ENCODE peak calls at places on chromosomes 5 and 9, in eight cellular contexts. L, H, A, C, O, U, Y and E are unnamed samples.

GRCh38 chr5:2917093-2917492 is 165.6 kb upstream of the IRX2 start:
- DNase-seq in O (no peak), C (no peak), U (no peak), Y (no peak), L (no peak), H (no peak), A (no peak), E (no peak)

GRCh38 chr9:15353892-15354291 is 46.9 kb upstream of the TTC39B start:
- DNase-seq in O (no peak), U (no peak), Y (no peak), H (no peak), C (no peak), A (no peak), L (no peak), E (no peak)

GRCh38 chr9:111613436-111614040 is 14.1 kb upstream of the PTGR1 start:
- DNase-seq in Y (no peak), U (no peak), C (no peak), A (no peak), H (no peak), O (no peak), L (no peak), E (no peak)

GRCh38 chr5:52786937-52787599 is 648 bp upstream of the ITGA1 start:
- DNase-seq in C (peak), L (no peak), H (no peak), A (no peak), U (peak), Y (no peak), O (peak), E (no peak)

GRCh38 chr9:127662617-127663016 is 44.2 kb upstream of the CFAP157 start:
- DNase-seq in L (no peak), U (no peak), C (no peak), H (no peak), O (no peak), Y (no peak), A (no peak), E (no peak)

GRCh38 chr9:113654605-113655193 is 191.2 kb downstream of the RGS3 start:
- DNase-seq in O (peak), Y (no peak), C (no peak), A (no peak), H (no peak), U (no peak), L (no peak), E (no peak)

GRCh38 chr9:133426011-133426410 is 3.8 kb downstream of the ADAMTS13 start:
- DNase-seq in A (no peak), H (no peak), L (no peak), C (no peak), U (no peak), O (no peak), Y (no peak), E (no peak)

GRCh38 chr5:116216246-116216645 is 131.4 kb downstream of the COMMD10 start:
- DNase-seq in C (no peak), H (no peak), L (no peak), Y (no peak), O (no peak), U (no peak), A (no peak), E (no peak)

GRCh38 chr5:43274435-43275114 is 38.6 kb downstream of the HMGCS1 start:
- DNase-seq in A (no peak), L (no peak), Y (no peak), H (no peak), O (no peak), U (no peak), C (no peak), E (no peak)
- H3K4me3 ChIP-seq in A (no peak), L (no peak), Y (no peak), H (no peak), O (no peak), U (no peak), C (no peak), E (no peak)

GRCh38 chr5:179909224-179909623 is 1.5 kb upstream of the TBC1D9B start:
- DNase-seq in L (no peak), O (no peak), A (no peak), Y (no peak), H (no peak), U (no peak), C (no peak), E (no peak)

GRCh38 chr5:179906795-179907569 is 715 bp downstream of the TBC1D9B start:
- DNase-seq in Y (peak), H (no peak), A (no peak), U (peak), O (peak), L (peak), C (peak), E (no peak)

GRCh38 chr5:179906294-179906794 is 1.4 kb downstream of the TBC1D9B start:
- DNase-seq in Y (no peak), H (no peak), C (no peak), L (no peak), A (no peak), U (no peak), O (peak), E (no peak)

GRCh38 chr5:179907570-179908324 is at the start of gene TBC1D9B:
- DNase-seq in U (peak), C (peak), H (peak), O (peak), L (peak), A (no peak), Y (peak), E (no peak)

GRCh38 chr5:179908528-179908927 is 831 bp upstream of the TBC1D9B start:
- DNase-seq in L (peak), A (no peak), U (no peak), H (no peak), Y (no peak), O (no peak), C (no peak), E (no peak)
- TF ChIP-seq CTCF in L (peak), A (no peak), U (no peak), H (no peak), Y (peak), O (no peak), C (peak), E (peak)

DNA sequence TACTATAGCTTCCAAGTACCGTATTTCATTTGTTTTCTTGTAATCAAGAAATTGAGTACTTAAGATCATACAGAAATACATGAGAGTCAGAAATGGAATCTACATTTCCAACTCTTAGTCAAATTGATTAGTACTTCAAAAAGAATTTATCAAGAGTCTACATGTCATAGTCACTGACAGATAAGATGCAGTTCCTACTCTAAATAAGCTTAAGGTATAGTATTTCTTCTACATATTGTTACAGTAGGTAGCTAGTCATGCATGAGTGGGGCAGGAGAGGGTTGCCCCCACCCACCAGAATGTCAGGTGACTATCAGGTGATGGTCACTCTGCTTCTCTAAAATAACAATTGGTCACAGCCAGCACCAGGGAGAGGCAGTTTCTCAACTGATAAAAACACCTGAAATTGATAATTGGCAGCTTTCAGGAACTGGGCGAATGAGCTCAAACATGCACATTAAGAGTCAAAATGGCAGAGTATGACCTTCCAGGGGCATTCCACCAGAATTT is 2.9 kb downstream of the BAAT start:
- DNase-seq in L (no peak), Y (no peak), A (no peak), C (no peak), O (no peak), H (no peak), U (peak), E (no peak)
- H3K4me3 ChIP-seq in L (no peak), Y (no peak), A (no peak), C (no peak), O (no peak), H (no peak), U (no peak), E (no peak)

DNA sequence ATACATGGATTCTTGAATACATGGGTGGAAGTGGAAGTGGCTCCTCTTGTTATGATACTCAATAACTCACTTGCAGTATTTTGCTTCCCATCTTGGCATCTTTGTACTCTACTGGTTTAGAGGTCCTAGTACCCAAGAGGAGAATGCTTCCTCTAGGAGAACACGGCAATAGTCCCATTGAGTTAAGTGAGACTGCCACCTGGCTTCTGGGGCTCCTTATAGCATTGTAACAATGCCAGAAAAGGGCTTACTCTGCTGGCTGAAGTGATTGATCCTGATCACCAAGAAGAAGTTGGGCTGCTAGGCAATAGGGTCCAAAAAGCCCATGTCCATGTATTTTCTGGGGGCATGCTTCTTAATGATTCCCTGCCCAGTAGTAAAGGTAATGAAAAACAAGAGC is 627.6 kb upstream of the SGCD start:
- DNase-seq in H (no peak), U (peak), O (no peak), Y (no peak), L (no peak), A (no peak), C (peak), E (no peak)
- TF ChIP-seq CTCF in H (no peak), U (peak), O (no peak), Y (no peak), L (no peak), A (no peak), C (no peak), E (no peak)

GRCh38 chr5:99032234-99033013 is 103.6 kb upstream of the CHD1 start:
- DNase-seq in O (peak), C (peak), A (no peak), H (no peak), Y (peak), L (peak), U (peak), E (peak)

GRCh38 chr5:99034336-99034735 is 105.5 kb upstream of the CHD1 start:
- DNase-seq in U (no peak), A (no peak), O (peak), L (no peak), C (no peak), H (no peak), Y (no peak), E (no peak)

GRCh38 chr5:99030871-99031440 is 102.1 kb upstream of the CHD1 start:
- DNase-seq in Y (no peak), U (peak), A (no peak), O (peak), C (no peak), L (no peak), H (no peak), E (no peak)

GRCh38 chr5:99035942-99036341 is 107.1 kb upstream of the CHD1 start:
- DNase-seq in H (no peak), C (no peak), O (no peak), L (no peak), A (no peak), U (no peak), Y (no peak), E (no peak)

GRCh38 chr5:99033014-99033931 is 104.5 kb upstream of the CHD1 start:
- DNase-seq in U (no peak), L (no peak), C (peak), O (peak), H (no peak), Y (no peak), A (no peak), E (no peak)
- H3K4me3 ChIP-seq in U (peak), L (peak), C (peak), O (peak), H (peak), Y (peak), A (peak), E (peak)

DNA sequence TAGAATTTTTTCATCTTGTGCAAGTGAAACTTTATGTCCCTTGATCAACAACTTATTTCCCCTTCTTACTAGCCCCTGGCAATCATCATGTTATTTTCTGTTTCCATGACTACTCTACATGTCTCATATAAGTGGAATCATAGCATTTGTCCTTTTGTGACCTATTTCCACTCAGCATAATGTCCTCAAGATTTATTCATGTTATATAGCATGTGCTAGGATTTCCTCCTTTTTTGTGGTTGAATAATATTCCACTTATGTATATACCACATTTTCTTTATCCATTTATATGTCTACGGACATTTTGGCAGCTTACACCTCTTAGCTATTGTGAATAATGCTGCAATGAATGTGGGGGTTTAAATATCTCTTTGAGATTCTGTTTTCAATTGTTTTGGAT is 21.0 kb downstream of the FSD1L start:
- DNase-seq in A (no peak), H (no peak), L (no peak), O (no peak), C (no peak), Y (no peak), U (no peak), E (no peak)
- TF ChIP-seq CTCF in A (no peak), H (no peak), L (no peak), O (no peak), C (no peak), Y (no peak), U (no peak), E (no peak)

GRCh38 chr5:14189680-14190079 is 46.5 kb downstream of the TRIO start:
- DNase-seq in L (no peak), A (no peak), H (no peak), C (no peak), U (no peak), O (no peak), Y (no peak), E (no peak)
- H3K4me3 ChIP-seq in L (peak), A (no peak), H (no peak), C (peak), U (no peak), O (no peak), Y (peak), E (peak)

DNA sequence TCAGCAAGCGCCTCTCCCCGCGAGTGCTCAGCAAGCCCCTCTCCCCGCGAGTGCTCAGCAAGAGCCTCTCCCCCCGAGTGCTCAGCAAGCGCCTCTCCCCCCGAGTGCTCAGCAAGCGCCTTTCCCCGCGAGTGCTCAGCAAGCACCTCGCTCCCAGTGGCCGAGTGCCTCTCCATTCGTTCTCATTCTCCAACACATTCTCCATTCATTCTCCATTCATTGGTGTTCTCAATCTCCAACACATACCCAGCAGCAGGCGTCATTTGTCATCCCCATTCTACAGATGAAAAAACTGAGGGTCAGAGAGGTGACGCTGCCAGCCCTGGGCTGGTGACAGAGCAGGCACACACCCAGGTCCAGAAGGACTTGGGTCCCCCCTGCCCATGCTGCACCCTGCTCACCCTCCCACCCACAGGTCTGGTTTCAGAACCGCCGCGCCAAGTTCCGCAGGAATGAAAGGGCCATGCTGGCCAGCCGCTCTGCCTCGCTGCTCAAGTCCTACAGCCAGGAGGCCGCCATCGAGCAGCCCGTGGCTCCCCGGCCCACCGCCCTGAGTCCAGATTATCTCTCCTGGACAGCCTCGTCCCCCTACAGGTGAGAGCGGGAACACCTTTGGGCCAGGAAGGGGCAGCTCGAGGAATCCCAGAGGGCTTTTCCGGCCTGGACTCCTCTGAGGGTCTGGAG is 32.5 kb downstream of the PTGES start:
- DNase-seq in O (no peak), H (no peak), A (no peak), Y (no peak), L (peak), C (no peak), U (no peak), E (no peak)
- TF ChIP-seq CTCF in O (peak), H (peak), A (no peak), Y (peak), L (peak), C (peak), U (peak), E (peak)

GRCh38 chr5:150517272-150518152 is 9.6 kb downstream of the NDST1 start:
- DNase-seq in L (peak), O (peak), Y (peak), H (no peak), A (no peak), U (peak), C (peak), E (peak)
- H3K4me3 ChIP-seq in L (no peak), O (no peak), Y (no peak), H (no peak), A (no peak), U (no peak), C (no peak), E (no peak)